ENCODE peak calls at places on chromosomes 4 and X, in five cellular contexts. I is germinal center, Q is HFFc6, Z is HT1080, S is A549. P is an unnamed sample.
A peak's percentile ranks its signal among the peaks of the same experiment; 100 is the strongest.

GRCh38 chr4:112704991-112705845 is 68.3 kb downstream of the LARP7 start:
- DNase-seq in I (peak; percentile 11), Q (peak; percentile 69), Z (peak; percentile 48), S (peak; percentile 18), P (no peak)

GRCh38 chr4:38170800-38171199 is 210.6 kb downstream of the PTTG2 start:
- DNase-seq in I (no peak), Q (no peak), Z (no peak), S (no peak), P (no peak)

GRCh38 chr4:98522062-98522461 is 136.3 kb downstream of the TSPAN5 start:
- DNase-seq in I (no peak), Q (no peak), Z (no peak), S (no peak), P (no peak)

GRCh38 chr4:24837296-24837695 is 41.9 kb downstream of the SOD3 start:
- DNase-seq in I (no peak), Q (no peak), Z (no peak), S (no peak), P (no peak)

GRCh38 chr4:3655485-3656429 is 110.4 kb upstream of the ADRA2C start:
- DNase-seq in I (no peak), Q (peak; percentile 13), Z (no peak), S (no peak), P (no peak)

GRCh38 chr4:53941331-53941730 is 123.1 kb downstream of the CHIC2 start:
- DNase-seq in I (no peak), Q (no peak), Z (no peak), S (no peak), P (no peak)

GRCh38 chr4:1047106-1047975 is 35.9 kb downstream of the FGFRL1 start:
- DNase-seq in I (no peak), Q (no peak), Z (no peak), S (no peak), P (no peak)

GRCh38 chr4:64305565-64306254 is 103.5 kb downstream of the TECRL start:
- DNase-seq in I (no peak), Q (no peak), Z (no peak), S (no peak), P (no peak)

GRCh38 chr4:165378763-165379631 is at the start of gene CPE:
- DNase-seq in I (peak; percentile 69), Q (no peak), Z (peak; percentile 78), S (peak; percentile 58), P (no peak)

GRCh38 chr4:165692082-165692481 is 181.0 kb upstream of the TLL1 start:
- DNase-seq in I (no peak), Q (no peak), Z (no peak), S (no peak), P (no peak)

GRCh38 chrX:45295587-45295986 is 94.9 kb upstream of the DIPK2B start:
- DNase-seq in I (no peak), Q (peak; percentile 31), Z (peak; percentile 39), S (no peak), P (peak; percentile 23)

GRCh38 chr4:36979494-36979893 is 265.0 kb upstream of the NWD2 start:
- DNase-seq in I (no peak), Q (no peak), Z (no peak), S (no peak), P (no peak)

GRCh38 chrX:154749856-154750255 is 1.0 kb downstream of the GAB3 start:
- DNase-seq in I (no peak), Q (no peak), Z (no peak), S (no peak), P (no peak)

GRCh38 chr4:10348241-10348640 is 109.0 kb downstream of the ZNF518B start:
- DNase-seq in I (no peak), Q (no peak), Z (no peak), S (no peak), P (no peak)

GRCh38 chr4:165723051-165723805 is 149.8 kb upstream of the TLL1 start:
- DNase-seq in I (no peak), Q (no peak), Z (no peak), S (no peak), P (no peak)

GRCh38 chr4:26191353-26191752 is 129.5 kb upstream of the RBPJ start:
- DNase-seq in I (no peak), Q (no peak), Z (peak; percentile 25), S (no peak), P (no peak)

GRCh38 chr4:133270021-133270570 is 121.0 kb downstream of the PCDH10 start:
- DNase-seq in I (no peak), Q (no peak), Z (no peak), S (no peak), P (no peak)

GRCh38 chrX:71911731-71912050 is 1.0 kb downstream of the NHSL2 start:
- DNase-seq in I (no peak), Q (no peak), Z (no peak), S (no peak), P (no peak)

GRCh38 chr4:6546091-6546490 is 28.9 kb upstream of the MAN2B2 start:
- DNase-seq in I (no peak), Q (no peak), Z (no peak), S (no peak), P (no peak)

GRCh38 chr4:48127231-48127881 is 6.7 kb downstream of the TXK start:
- DNase-seq in I (no peak), Q (no peak), Z (no peak), S (no peak), P (no peak)

GRCh38 chrX:68387786-68388185 is 45.5 kb downstream of the OPHN1 start:
- DNase-seq in I (no peak), Q (no peak), Z (no peak), S (no peak), P (no peak)

GRCh38 chrX:68685722-68686683 is 38.5 kb downstream of the STARD8 start:
- DNase-seq in I (peak; percentile 6), Q (no peak), Z (peak; percentile 24), S (peak; percentile 31), P (no peak)

GRCh38 chr4:114386637-114387233 is 211.9 kb upstream of the UGT8 start:
- DNase-seq in I (peak; percentile 24), Q (peak; percentile 39), Z (peak; percentile 19), S (no peak), P (no peak)

GRCh38 chr4:7156273-7157139 is 35.8 kb upstream of the SORCS2 start:
- DNase-seq in I (no peak), Q (no peak), Z (no peak), S (peak; percentile 35), P (no peak)

GRCh38 chr4:41438564-41438963 is 99.4 kb upstream of the LIMCH1 start:
- DNase-seq in I (no peak), Q (no peak), Z (no peak), S (no peak), P (no peak)

GRCh38 chr4:77872723-77873435 is 10.2 kb downstream of the MRPL1 start:
- DNase-seq in I (no peak), Q (no peak), Z (no peak), S (no peak), P (no peak)

GRCh38 chr4:72446353-72447055 is 122.5 kb downstream of the ADAMTS3 start:
- DNase-seq in I (no peak), Q (no peak), Z (peak; percentile 62), S (no peak), P (no peak)

GRCh38 chr4:39305902-39306677 is 60.1 kb downstream of the RFC1 start:
- DNase-seq in I (no peak), Q (no peak), Z (no peak), S (no peak), P (peak; percentile 11)

GRCh38 chr4:15451866-15452765 is 17.6 kb upstream of the CC2D2A start:
- DNase-seq in I (no peak), Q (peak; percentile 95), Z (peak; percentile 93), S (peak; percentile 21), P (peak; percentile 90)

GRCh38 chrX:63186137-63186536 is 165.0 kb downstream of the SPIN4 start:
- DNase-seq in I (no peak), Q (peak; percentile 0), Z (peak; percentile 8), S (no peak), P (no peak)

GRCh38 chr4:6854098-6854744 is 55.4 kb upstream of the TBC1D14 start:
- DNase-seq in I (peak; percentile 15), Q (no peak), Z (no peak), S (no peak), P (no peak)

GRCh38 chr4:121814756-121815155 is 8.9 kb downstream of the CCNA2 start:
- DNase-seq in I (no peak), Q (peak; percentile 36), Z (no peak), S (no peak), P (no peak)

GRCh38 chrX:69362354-69362753 is 141.8 kb upstream of the NALF2 start:
- DNase-seq in I (no peak), Q (no peak), Z (no peak), S (no peak), P (no peak)